ENCODE peak calls at places on chromosomes 2 and 18, in ten cellular contexts. O, J, N, Q, I, Y, D, R, Z and B are unnamed samples.
A peak's percentile ranks its signal among the peaks of the same experiment; 100 is the strongest.

GRCh38 chr18:49861659-49862058 is 48.3 kb upstream of the ACAA2 start:
- DNase-seq in Y (peak; percentile 8), Z (no peak), D (no peak), Q (no peak), J (peak; percentile 33), O (no peak), R (no peak), I (no peak), N (peak; percentile 15), B (no peak)

GRCh38 chr2:119315241-119315925 is 51.3 kb downstream of the C2orf76 start:
- DNase-seq in D (no peak), Z (no peak), I (no peak), Q (no peak), J (no peak), R (no peak), Y (no peak), N (peak; percentile 66), O (peak; percentile 54), B (no peak)

GRCh38 chr2:12064153-12064552 is 317.7 kb downstream of the LPIN1 start:
- DNase-seq in Y (no peak), D (no peak), Z (no peak), O (no peak), Q (no peak), I (no peak), R (no peak), N (no peak), J (no peak), B (no peak)

GRCh38 chr2:240593026-240593702 is 6.6 kb downstream of the CAPN10 start:
- DNase-seq in R (peak; percentile 46), I (no peak), N (no peak), Y (no peak), Q (no peak), O (no peak), Z (no peak), J (no peak), D (no peak), B (no peak)

GRCh38 chr2:88709117-88709739 is 17.8 kb downstream of the RPIA start:
- DNase-seq in O (peak; percentile 84), D (no peak), N (peak; percentile 53), I (no peak), Q (no peak), Z (no peak), Y (peak; percentile 79), R (no peak), J (no peak), B (no peak)

GRCh38 chr2:180734382-180734781 is 246.0 kb upstream of the UBE2E3 start:
- DNase-seq in D (no peak), I (no peak), R (no peak), Y (no peak), Z (no peak), O (no peak), Q (no peak), N (no peak), J (no peak), B (no peak)

GRCh38 chr2:60818272-60818671 is 62.2 kb downstream of the PAPOLG start:
- DNase-seq in J (no peak), R (no peak), Q (peak; percentile 12), Y (peak; percentile 25), Z (no peak), N (peak; percentile 19), D (no peak), I (no peak), O (peak; percentile 20), B (peak; percentile 8)

GRCh38 chr2:180208841-180209240 is 201.7 kb upstream of the CWC22 start:
- DNase-seq in Y (peak; percentile 48), J (no peak), Z (no peak), Q (no peak), N (peak; percentile 52), D (no peak), O (peak; percentile 14), R (no peak), I (no peak), B (no peak)

GRCh38 chr18:28816155-28816554 is 639.2 kb upstream of the CDH2 start:
- DNase-seq in Y (no peak), J (no peak), N (no peak), Z (no peak), D (no peak), I (no peak), O (no peak), R (no peak), Q (no peak), B (no peak)

GRCh38 chr18:46555724-46556123 is 101.3 kb downstream of the LOXHD1 start:
- DNase-seq in J (peak; percentile 64), Z (no peak), O (peak; percentile 22), N (peak; percentile 34), R (no peak), I (no peak), Y (peak; percentile 12), Q (peak; percentile 49), D (no peak), B (peak; percentile 7)
- TF ChIP-seq CTCF in J (peak; percentile 46), Z (no peak), O (peak; percentile 15), N (peak; percentile 52), R (no peak), I (no peak), Y (peak; percentile 35), Q (peak; percentile 32), D (no peak), B (no peak)

GRCh38 chr2:121902171-121902591 is 146.7 kb downstream of the TSN start:
- DNase-seq in J (no peak), N (no peak), I (no peak), Z (no peak), Y (peak; percentile 70), D (no peak), O (no peak), Q (no peak), R (no peak), B (no peak)
- TF ChIP-seq CTCF in J (no peak), N (peak; percentile 20), I (no peak), Z (no peak), Y (no peak), D (no peak), O (no peak), Q (no peak), R (no peak), B (no peak)

GRCh38 chr2:167844714-167845530 is 402.5 kb downstream of the STK39 start:
- DNase-seq in I (no peak), R (no peak), J (no peak), D (no peak), N (peak; percentile 11), O (peak; percentile 6), Z (no peak), Q (peak; percentile 3), Y (no peak), B (peak; percentile 15)
- TF ChIP-seq CTCF in I (no peak), R (no peak), J (peak; percentile 32), D (no peak), N (peak; percentile 39), O (no peak), Z (no peak), Q (no peak), Y (no peak), B (no peak)

GRCh38 chr2:10993001-10993481 is 81.3 kb downstream of the KCNF1 start:
- DNase-seq in O (no peak), Y (no peak), J (no peak), D (no peak), I (no peak), Z (no peak), N (peak; percentile 54), R (peak; percentile 66), Q (peak; percentile 12), B (no peak)
- TF ChIP-seq CTCF in O (no peak), Y (no peak), J (no peak), D (no peak), I (no peak), Z (no peak), N (no peak), R (no peak), Q (no peak), B (no peak)

DNA sequence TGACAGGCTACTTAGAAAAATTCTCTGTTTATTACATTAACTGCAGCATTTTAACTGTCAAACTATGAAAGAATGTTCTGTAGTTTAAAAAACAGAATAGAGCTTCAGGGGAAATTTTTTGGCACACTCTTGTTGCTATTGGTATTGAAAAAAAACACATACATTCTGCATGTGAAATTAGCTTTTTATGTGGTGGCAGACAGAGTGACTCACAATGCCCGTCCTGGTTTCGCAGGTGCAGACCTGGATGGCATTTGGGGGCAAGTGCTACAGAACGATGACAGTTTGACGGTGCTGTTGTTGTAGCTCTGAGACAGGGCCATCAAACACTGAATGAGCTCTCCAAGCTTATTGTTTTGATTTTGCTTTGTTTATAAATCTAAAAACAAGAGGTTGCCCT is 105.0 kb upstream of the MAP3K20 start:
- DNase-seq in R (no peak), D (no peak), Z (no peak), I (no peak), O (no peak), Y (no peak), N (no peak), Q (no peak), J (no peak), B (no peak)
- TF ChIP-seq CTCF in R (no peak), D (no peak), Z (no peak), I (no peak), O (no peak), Y (no peak), N (no peak), Q (no peak), J (peak; percentile 1), B (no peak)

DNA sequence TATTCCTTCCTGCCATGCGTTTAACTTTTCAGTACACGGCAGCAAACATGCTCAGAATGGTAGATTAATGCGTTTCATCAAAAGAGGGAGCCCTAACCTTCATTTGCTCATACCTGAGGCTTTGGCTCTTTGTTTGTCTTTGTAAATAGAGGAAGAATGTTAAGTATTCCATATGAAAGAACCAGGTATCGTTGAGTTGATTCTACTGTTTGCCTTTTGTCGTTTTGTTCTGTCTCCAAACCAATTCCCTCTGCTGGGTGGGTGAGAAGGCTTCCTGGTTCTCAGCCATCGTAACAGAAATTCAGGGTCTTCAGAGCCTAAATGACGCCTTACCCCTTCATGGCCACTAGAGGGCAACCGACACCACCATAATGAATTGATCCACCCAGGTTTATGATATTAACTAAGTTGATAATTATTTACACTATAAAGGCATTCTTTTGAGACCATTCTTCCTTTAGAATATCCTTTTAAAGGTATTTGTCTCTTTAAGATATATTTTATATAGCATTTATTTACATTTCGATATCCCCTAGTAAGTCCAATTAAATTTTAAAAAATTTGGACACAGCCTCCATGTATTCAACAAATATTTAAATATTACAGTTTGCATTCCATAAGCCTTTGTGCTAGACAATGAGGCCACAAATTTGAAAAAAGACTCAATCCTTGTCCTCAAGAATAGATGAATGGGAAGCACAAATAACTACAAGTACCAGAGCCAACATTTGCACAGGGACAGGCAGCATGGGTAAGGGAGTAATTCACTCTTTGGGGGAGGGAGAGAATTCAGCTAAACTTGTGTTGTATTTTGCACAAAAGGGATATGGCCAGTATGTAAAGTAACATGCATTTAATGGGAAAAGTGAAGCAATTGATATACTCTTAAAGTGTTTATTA is 48.1 kb downstream of the TIMM21 start:
- DNase-seq in D (no peak), Y (peak; percentile 63), Q (peak; percentile 65), Z (no peak), N (peak; percentile 75), I (peak; percentile 33), J (peak; percentile 87), O (peak; percentile 70), R (no peak), B (peak; percentile 49)
- TF ChIP-seq CTCF in D (peak; percentile 85), Y (peak; percentile 79), Q (peak; percentile 93), Z (peak; percentile 88), N (peak; percentile 96), I (peak; percentile 90), J (peak; percentile 82), O (peak; percentile 84), R (peak; percentile 91), B (peak; percentile 88)